ENCODE peak calls at places on chromosomes 16 and 17, in five cellular contexts. P is right atrium auricular region, Q is dorsolateral prefrontal cortex, F is neuronal stem cell, N is choroid plexus epithelial cell. G is an unnamed sample.

GRCh38 chr16:49701867-49702494 is 153.9 kb downstream of the ZNF423 start:
- DNase-seq in Q (peak), N (peak), F (peak), P (peak), G (peak)

GRCh38 chr17:38617074-38617860 is 11.5 kb upstream of the SRCIN1 start:
- DNase-seq in F (no peak), Q (no peak), P (no peak), N (no peak), G (no peak)

GRCh38 chr16:81505011-81505660 is 60.5 kb downstream of the CMIP start:
- DNase-seq in Q (no peak), F (no peak), N (no peak), P (no peak), G (no peak)

GRCh38 chr16:81599034-81599744 is 154.6 kb downstream of the CMIP start:
- DNase-seq in F (no peak), N (no peak), P (no peak), Q (no peak), G (no peak)

GRCh38 chr16:1533443-1533951 is at the start of gene TMEM204:
- DNase-seq in N (peak), Q (no peak), P (peak), F (no peak), G (peak)

GRCh38 chr17:78000351-78000750 is 41.8 kb downstream of the TNRC6C start:
- DNase-seq in Q (no peak), F (no peak), P (no peak), N (peak), G (no peak)

GRCh38 chr17:81383504-81384421 is 11.5 kb upstream of the BAHCC1 start:
- DNase-seq in P (no peak), Q (no peak), N (no peak), F (no peak), G (no peak)

GRCh38 chr17:30344283-30345088 is 10.6 kb upstream of the TMIGD1 start:
- DNase-seq in Q (peak), F (no peak), N (peak), P (peak), G (peak)

GRCh38 chr17:58667934-58668597 is 23.8 kb downstream of the TEX14 start:
- DNase-seq in Q (no peak), F (no peak), P (no peak), N (peak), G (no peak)

GRCh38 chr17:78798695-78799559 is 16.9 kb upstream of the CYTH1 start:
- DNase-seq in P (no peak), Q (no peak), F (no peak), N (peak), G (no peak)

GRCh38 chr16:49856741-49857330 is 924 bp upstream of the ZNF423 start:
- DNase-seq in Q (peak), F (peak), N (peak), P (peak), G (peak)

GRCh38 chr17:63437287-63438091 is 8.6 kb downstream of the CYB561 start:
- DNase-seq in F (no peak), Q (no peak), N (peak), P (no peak), G (no peak)

DNA sequence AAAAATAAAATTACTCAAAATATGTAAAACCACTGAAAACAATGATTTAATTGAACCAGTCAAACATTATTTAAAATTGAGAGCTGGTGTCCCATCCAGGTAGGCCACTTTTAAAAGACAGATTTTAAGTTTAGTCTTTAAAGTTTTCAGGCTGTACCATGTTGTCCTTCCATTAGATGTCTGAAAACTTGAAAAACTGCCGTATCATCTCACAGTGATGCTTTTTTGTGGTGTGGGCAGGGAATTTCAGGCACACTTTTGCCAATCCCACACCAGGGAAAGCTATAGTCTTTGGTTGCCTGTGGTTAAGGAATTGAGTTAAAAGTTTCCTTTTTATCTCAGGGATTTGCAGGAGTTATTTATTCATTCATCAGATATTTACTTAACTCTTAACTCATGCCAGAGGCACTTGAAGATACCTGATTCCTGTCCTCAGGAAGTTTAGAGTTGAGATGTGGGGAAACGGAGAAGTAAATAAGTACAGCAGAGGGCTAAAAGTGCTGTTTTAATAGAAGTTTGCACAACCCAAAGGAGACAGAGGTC is 3.2 kb downstream of the SNTB2 start:
- DNase-seq in N (no peak), Q (no peak), P (no peak), F (no peak), G (no peak)
- H3K4me3 ChIP-seq in N (no peak), Q (no peak), P (no peak), F (no peak), G (no peak)

DNA sequence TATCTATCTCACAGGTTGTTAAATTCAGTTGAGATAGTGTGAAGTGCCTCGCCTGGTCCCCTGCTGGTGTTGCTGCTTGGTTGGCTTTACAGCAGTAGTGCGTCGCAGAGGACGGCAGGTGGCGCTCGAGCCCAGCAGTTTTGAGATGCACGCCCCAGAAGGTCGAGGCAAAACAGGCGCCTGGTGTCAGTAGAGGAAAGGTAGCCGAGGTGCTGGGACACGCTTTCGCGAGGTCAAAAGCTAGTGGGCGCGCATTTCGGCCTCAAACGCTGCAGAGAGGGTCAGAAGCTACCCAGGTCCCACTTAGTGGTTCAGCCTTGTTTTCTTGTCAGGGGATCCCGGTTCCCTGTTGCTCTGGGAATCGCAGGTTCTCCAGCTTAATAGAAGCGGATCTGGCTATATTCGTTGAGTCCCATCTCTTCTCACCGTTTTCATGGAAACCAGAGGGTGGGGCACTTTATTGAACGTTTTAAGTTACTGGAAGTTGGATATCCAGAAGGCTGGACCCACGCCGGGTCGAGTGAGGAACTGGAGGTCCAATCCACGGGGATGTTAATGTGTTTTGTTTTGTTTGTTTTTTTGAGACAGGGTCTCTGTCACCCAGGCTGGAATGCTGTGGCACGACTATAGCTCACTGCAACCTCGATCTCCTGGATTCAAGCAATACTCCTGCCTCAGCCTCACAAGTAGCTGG is 10.3 kb upstream of the ZFP90 start:
- DNase-seq in F (peak), Q (peak), N (peak), P (peak), G (peak)
- H3K4me3 ChIP-seq in F (no peak), Q (no peak), N (peak), P (peak), G (peak)

DNA sequence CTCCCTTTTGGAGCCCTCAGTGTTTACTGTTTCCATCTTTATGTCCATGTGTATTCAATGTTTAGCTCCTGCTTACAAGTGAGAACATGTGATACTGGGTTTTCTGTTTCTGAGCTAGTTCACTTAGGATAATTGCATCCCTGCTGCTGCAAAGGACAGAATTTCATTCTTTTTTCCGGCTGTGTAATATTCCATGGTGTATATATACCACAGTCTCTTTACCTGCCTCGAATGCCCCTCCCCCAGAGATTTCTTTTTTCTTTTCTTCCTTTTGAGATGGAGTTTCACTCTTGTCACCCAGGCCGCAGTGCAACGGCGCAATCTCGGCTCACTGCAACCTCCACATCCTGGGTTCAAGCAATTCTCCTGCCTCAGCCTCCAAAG is 60.9 kb downstream of the RMI2 start:
- DNase-seq in Q (no peak), P (no peak), N (no peak), F (no peak), G (no peak)
- H3K4me3 ChIP-seq in Q (no peak), P (no peak), N (no peak), F (no peak), G (no peak)

GRCh38 chr16:65123846-65124513 is 2.1 kb upstream of the CDH11 start:
- DNase-seq in Q (no peak), F (no peak), P (no peak), N (peak), G (no peak)

GRCh38 chr16:65122974-65123845 is 1.3 kb upstream of the CDH11 start:
- DNase-seq in P (peak), Q (peak), F (peak), N (peak), G (no peak)

GRCh38 chr16:65125871-65126270 is 4.0 kb upstream of the CDH11 start:
- DNase-seq in P (no peak), F (no peak), Q (no peak), N (peak), G (no peak)

GRCh38 chr16:65125322-65125721 is 3.5 kb upstream of the CDH11 start:
- DNase-seq in F (no peak), N (no peak), Q (no peak), P (no peak), G (no peak)

DNA sequence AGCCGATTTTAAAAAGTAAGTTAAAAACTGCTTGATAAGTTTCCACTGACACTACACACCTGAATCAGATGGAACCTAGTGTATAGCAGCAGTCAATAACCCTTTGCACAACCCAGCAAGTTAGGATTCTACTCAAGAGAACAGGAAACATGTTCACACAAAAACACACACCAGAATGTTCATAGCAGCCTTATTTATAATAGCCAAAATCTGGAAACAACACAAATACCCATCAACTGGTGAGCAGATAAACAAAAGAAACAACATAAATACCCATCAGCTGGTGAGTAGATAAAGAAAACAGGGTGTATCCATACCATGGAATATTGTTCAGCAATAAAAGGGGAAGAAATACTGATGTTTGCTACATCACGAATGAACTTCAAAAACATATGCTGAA is 2.7 kb upstream of the CDH11 start:
- DNase-seq in P (no peak), Q (no peak), N (no peak), F (no peak), G (no peak)
- H3K4me3 ChIP-seq in P (no peak), Q (no peak), N (peak), F (no peak), G (no peak)

GRCh38 chr16:64996641-64997040 is 125.2 kb downstream of the CDH11 start:
- DNase-seq in N (no peak), Q (no peak), P (no peak), F (no peak), G (no peak)
- H3K4me3 ChIP-seq in N (no peak), Q (no peak), P (no peak), F (no peak), G (no peak)

GRCh38 chr17:68599873-68600122 is 1.4 kb downstream of the FAM20A start:
- DNase-seq in P (no peak), Q (no peak), F (no peak), N (no peak), G (no peak)

GRCh38 chr17:68600123-68600880 is 865 bp downstream of the FAM20A start:
- DNase-seq in P (no peak), N (no peak), F (peak), Q (peak), G (no peak)

GRCh38 chr17:68599091-68599872 is 1.9 kb downstream of the FAM20A start:
- DNase-seq in P (no peak), F (no peak), Q (no peak), N (no peak), G (peak)

GRCh38 chr17:68598074-68598473 is 3.1 kb downstream of the FAM20A start:
- DNase-seq in Q (no peak), N (no peak), F (no peak), P (no peak), G (no peak)

GRCh38 chr17:68598545-68598961 is 2.6 kb downstream of the FAM20A start:
- DNase-seq in P (no peak), Q (no peak), F (no peak), N (no peak), G (no peak)
- H3K4me3 ChIP-seq in P (peak), Q (no peak), F (no peak), N (no peak), G (no peak)

GRCh38 chr16:80477838-80478237 is 63.0 kb upstream of the DYNLRB2 start:
- DNase-seq in F (no peak), Q (no peak), P (no peak), N (no peak), G (no peak)
- H3K4me3 ChIP-seq in F (no peak), Q (no peak), P (no peak), N (no peak), G (no peak)